ENCODE peak calls at places on chromosomes 5 and 9, in six cellular contexts. T is RPMI7951, Q is body of pancreas, S is hippocampal formation, W is mesendoderm, B is left kidney. G is an unnamed sample.
A peak's percentile ranks its signal among the peaks of the same experiment; 100 is the strongest.

GRCh38 chr5:74903165-74903787 is 37.1 kb upstream of the FAM169A start:
- DNase-seq in T (no peak), Q (peak; percentile 64), S (no peak), W (peak; percentile 91), B (peak; percentile 77), G (no peak)

GRCh38 chr5:176608937-176609723 is 826 bp downstream of the GPRIN1 start:
- DNase-seq in T (peak; percentile 23), Q (no peak), S (no peak), W (no peak), B (peak; percentile 68), G (no peak)

GRCh38 chr5:110909950-110910349 is 161.6 kb upstream of the TSLP start:
- DNase-seq in T (peak; percentile 72), Q (no peak), S (no peak), W (no peak), B (no peak), G (no peak)

GRCh38 chr9:120985759-120986353 is 59.3 kb upstream of the TRAF1 start:
- DNase-seq in T (peak; percentile 62), Q (no peak), S (peak; percentile 29), W (peak; percentile 85), B (peak; percentile 84), G (no peak)

GRCh38 chr9:128343855-128344254 is 3.5 kb downstream of the SLC27A4 start:
- DNase-seq in T (no peak), Q (no peak), S (no peak), W (no peak), B (no peak), G (no peak)

GRCh38 chr5:138149530-138149929 is 10.3 kb upstream of the NME5 start:
- DNase-seq in T (peak; percentile 27), Q (no peak), S (no peak), W (peak; percentile 68), B (peak; percentile 57), G (no peak)

GRCh38 chr5:78361226-78361993 is 993 bp downstream of the SCAMP1 start:
- DNase-seq in T (peak; percentile 52), Q (peak; percentile 71), S (no peak), W (peak; percentile 82), B (peak; percentile 76), G (no peak)

GRCh38 chr5:101102506-101102905 is 199.4 kb upstream of the ST8SIA4 start:
- DNase-seq in T (no peak), Q (no peak), S (no peak), W (peak; percentile 14), B (no peak), G (no peak)

GRCh38 chr5:59093329-59093728 is 510.5 kb downstream of the RAB3C start:
- DNase-seq in T (no peak), Q (no peak), S (no peak), W (no peak), B (no peak), G (no peak)

GRCh38 chr9:81492710-81493447 is 196.5 kb downstream of the TLE1 start:
- DNase-seq in T (peak; percentile 95), Q (no peak), S (no peak), W (no peak), B (no peak), G (no peak)

GRCh38 chr9:19074836-19075235 is 25.6 kb downstream of the RRAGA start:
- DNase-seq in T (peak; percentile 9), Q (no peak), S (no peak), W (no peak), B (no peak), G (no peak)

GRCh38 chr9:75891277-75892167 is 1.0 kb downstream of the PCSK5 start:
- DNase-seq in T (no peak), Q (peak; percentile 31), S (no peak), W (peak; percentile 42), B (peak; percentile 84), G (no peak)

GRCh38 chr9:4670591-4670990 is 4.3 kb upstream of the SPATA6L start:
- DNase-seq in T (no peak), Q (no peak), S (no peak), W (no peak), B (no peak), G (no peak)

GRCh38 chr9:126397056-126397455 is 70.4 kb downstream of the MVB12B start:
- DNase-seq in T (no peak), Q (no peak), S (no peak), W (peak; percentile 32), B (no peak), G (peak; percentile 75)

GRCh38 chr9:82934949-82935348 is 128.0 kb downstream of the RASEF start:
- DNase-seq in T (peak; percentile 65), Q (no peak), S (no peak), W (peak; percentile 93), B (no peak), G (no peak)

GRCh38 chr9:110916361-110916760 is 121.9 kb downstream of the LPAR1 start:
- DNase-seq in T (no peak), Q (no peak), S (no peak), W (no peak), B (no peak), G (no peak)

GRCh38 chr5:135269224-135269623 is 129.8 kb downstream of the MACROH2A1 start:
- DNase-seq in T (peak; percentile 27), Q (no peak), S (no peak), W (no peak), B (no peak), G (no peak)

GRCh38 chr5:134026521-134027202 is 21.9 kb upstream of the VDAC1 start:
- DNase-seq in T (peak; percentile 62), Q (peak; percentile 78), S (no peak), W (peak; percentile 90), B (peak; percentile 95), G (no peak)

GRCh38 chr5:59174248-59174844 is 591.5 kb downstream of the RAB3C start:
- DNase-seq in T (peak; percentile 62), Q (peak; percentile 22), S (peak; percentile 60), W (peak; percentile 71), B (peak; percentile 86), G (peak; percentile 28)

GRCh38 chr9:136629879-136630661 is 32.6 kb upstream of the EGFL7 start:
- DNase-seq in T (peak; percentile 22), Q (peak; percentile 71), S (no peak), W (peak; percentile 80), B (peak; percentile 88), G (peak; percentile 49)

GRCh38 chr5:124274949-124275348 is 471.5 kb downstream of the ZNF608 start:
- DNase-seq in T (peak; percentile 45), Q (no peak), S (no peak), W (no peak), B (no peak), G (no peak)

GRCh38 chr5:10594591-10595210 is 30.8 kb downstream of the ANKRD33B start:
- DNase-seq in T (no peak), Q (no peak), S (no peak), W (peak; percentile 77), B (no peak), G (no peak)

G was measured in effector memory CD8-positive, alpha-beta T cell.